ENCODE peak calls at places on chromosome 21, in six cellular contexts. One of them, this sample, is unnamed. For H3K27me3, the result is how much of the 10 kb centered on the place peaks cover.

GRCh38 chr21:26834181-26834945 is 10.8 kb downstream of the ADAMTS1 start:
- DNase-seq in aorta: no peak
- DNase-seq in pancreas: no peak
- DNase-seq in endodermal cell: no peak
- DNase-seq in CD4-positive, alpha-beta T cell: no peak
- DNase-seq in astrocyte: no peak
- DNase-seq in this sample: no peak

GRCh38 chr21:44616591-44616926 is 4.7 kb downstream of the KRTAP10-8 start:
- DNase-seq in aorta: no peak
- DNase-seq in pancreas: no peak
- DNase-seq in endodermal cell: no peak
- DNase-seq in CD4-positive, alpha-beta T cell: no peak
- DNase-seq in astrocyte: no peak
- DNase-seq in this sample: no peak

GRCh38 chr21:44874497-44875331 is 1.2 kb upstream of the PTTG1IP start:
- DNase-seq in aorta: peak
- DNase-seq in pancreas: peak
- DNase-seq in endodermal cell: peak
- DNase-seq in CD4-positive, alpha-beta T cell: no peak
- DNase-seq in astrocyte: no peak
- DNase-seq in this sample: no peak

GRCh38 chr21:45041351-45041805 is 33.0 kb upstream of the ADARB1 start:
- DNase-seq in aorta: peak
- DNase-seq in pancreas: no peak
- DNase-seq in endodermal cell: no peak
- DNase-seq in CD4-positive, alpha-beta T cell: no peak
- DNase-seq in astrocyte: peak
- DNase-seq in this sample: no peak

GRCh38 chr21:29433366-29434059 is 134.8 kb downstream of the BACH1 start:
- DNase-seq in aorta: no peak
- DNase-seq in pancreas: no peak
- DNase-seq in endodermal cell: no peak
- DNase-seq in CD4-positive, alpha-beta T cell: no peak
- DNase-seq in astrocyte: no peak
- DNase-seq in this sample: no peak

GRCh38 chr21:40905251-40905650 is 58.3 kb upstream of the DSCAM start:
- DNase-seq in aorta: no peak
- DNase-seq in pancreas: no peak
- DNase-seq in endodermal cell: no peak
- DNase-seq in CD4-positive, alpha-beta T cell: no peak
- DNase-seq in astrocyte: no peak
- DNase-seq in this sample: no peak

GRCh38 chr21:43768868-43769167 is 7.3 kb downstream of the CSTB start:
- DNase-seq in aorta: no peak
- DNase-seq in pancreas: no peak
- DNase-seq in endodermal cell: peak
- DNase-seq in CD4-positive, alpha-beta T cell: no peak
- DNase-seq in astrocyte: no peak
- DNase-seq in this sample: no peak

GRCh38 chr21:44836666-44837471 is 19.0 kb upstream of the SUMO3 start:
- DNase-seq in aorta: no peak
- DNase-seq in pancreas: no peak
- DNase-seq in endodermal cell: peak
- DNase-seq in CD4-positive, alpha-beta T cell: no peak
- DNase-seq in astrocyte: no peak
- DNase-seq in this sample: no peak

GRCh38 chr21:29300547-29301138 is 1.9 kb downstream of the BACH1 start:
- DNase-seq in aorta: no peak
- DNase-seq in pancreas: no peak
- DNase-seq in endodermal cell: no peak
- DNase-seq in CD4-positive, alpha-beta T cell: no peak
- DNase-seq in astrocyte: peak
- DNase-seq in this sample: no peak

GRCh38 chr21:44800103-44800502 is 1.5 kb downstream of the UBE2G2 start:
- DNase-seq in aorta: no peak
- DNase-seq in pancreas: no peak
- DNase-seq in endodermal cell: peak
- DNase-seq in CD4-positive, alpha-beta T cell: no peak
- DNase-seq in astrocyte: peak
- DNase-seq in this sample: no peak

GRCh38 chr21:39392296-39392695 is 43.4 kb upstream of the HMGN1 start:
- DNase-seq in aorta: no peak
- DNase-seq in pancreas: no peak
- DNase-seq in endodermal cell: no peak
- DNase-seq in CD4-positive, alpha-beta T cell: no peak
- DNase-seq in astrocyte: no peak
- DNase-seq in this sample: no peak

DNA sequence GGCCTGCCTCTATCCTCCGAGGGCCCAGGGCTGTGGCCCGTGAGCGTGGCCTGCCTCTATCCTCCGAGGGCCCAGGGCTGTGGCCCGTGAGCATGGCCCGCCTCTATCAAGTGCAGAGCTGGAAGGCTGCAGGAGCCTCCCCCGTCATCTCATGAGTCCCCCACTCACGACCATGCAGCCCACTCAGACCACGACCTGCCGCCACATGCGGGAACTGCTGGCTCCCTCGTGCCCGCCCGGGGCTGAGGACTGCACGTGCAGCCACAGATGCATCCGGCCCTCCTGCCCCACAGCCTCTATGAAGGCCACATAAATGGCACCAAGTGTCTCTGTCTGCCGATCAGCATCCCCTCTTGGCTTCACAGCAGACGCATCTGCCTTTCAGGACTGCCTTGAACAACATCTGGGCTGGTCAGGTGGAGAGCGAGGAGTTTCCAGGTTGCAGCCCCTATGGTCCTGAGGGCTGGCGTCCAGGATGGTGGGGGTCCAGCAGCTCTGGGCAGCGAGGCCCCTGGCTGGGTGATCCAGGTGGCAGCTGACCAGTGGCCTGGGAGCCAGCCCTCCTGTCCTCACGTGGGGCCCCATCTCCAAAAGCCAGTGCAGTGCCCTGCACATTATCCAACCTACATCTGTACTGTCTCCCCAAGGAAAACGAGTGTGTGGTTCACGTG is 103.3 kb downstream of the PDE9A start:
- DNase-seq in aorta: no peak
- DNase-seq in pancreas: no peak
- DNase-seq in endodermal cell: no peak
- DNase-seq in CD4-positive, alpha-beta T cell: no peak
- DNase-seq in astrocyte: no peak
- DNase-seq in this sample: no peak
- H3K27me3 ChIP-seq in aorta: under half
- H3K27me3 ChIP-seq in pancreas: under half
- H3K27me3 ChIP-seq in endodermal cell: under half
- H3K27me3 ChIP-seq in CD4-positive, alpha-beta T cell: under half
- H3K27me3 ChIP-seq in astrocyte: under half
- H3K27me3 ChIP-seq in this sample: under half

GRCh38 chr21:46138383-46138970 is 16.9 kb downstream of the FTCD start:
- DNase-seq in aorta: no peak
- DNase-seq in pancreas: no peak
- DNase-seq in endodermal cell: no peak
- DNase-seq in CD4-positive, alpha-beta T cell: no peak
- DNase-seq in astrocyte: no peak
- DNase-seq in this sample: no peak

GRCh38 chr21:46135782-46136181 is 19.6 kb downstream of the FTCD start:
- DNase-seq in aorta: no peak
- DNase-seq in pancreas: no peak
- DNase-seq in endodermal cell: no peak
- DNase-seq in CD4-positive, alpha-beta T cell: no peak
- DNase-seq in astrocyte: no peak
- DNase-seq in this sample: no peak

GRCh38 chr21:46139686-46140085 is 15.7 kb downstream of the FTCD start:
- DNase-seq in aorta: no peak
- DNase-seq in pancreas: no peak
- DNase-seq in endodermal cell: no peak
- DNase-seq in CD4-positive, alpha-beta T cell: no peak
- DNase-seq in astrocyte: no peak
- DNase-seq in this sample: no peak

GRCh38 chr21:46137908-46138307 is 17.5 kb downstream of the FTCD start:
- DNase-seq in aorta: no peak
- DNase-seq in pancreas: no peak
- DNase-seq in endodermal cell: no peak
- DNase-seq in CD4-positive, alpha-beta T cell: no peak
- DNase-seq in astrocyte: no peak
- DNase-seq in this sample: no peak

GRCh38 chr21:46136739-46137349 is 18.5 kb downstream of the FTCD start:
- DNase-seq in aorta: no peak
- DNase-seq in pancreas: no peak
- DNase-seq in endodermal cell: no peak
- DNase-seq in CD4-positive, alpha-beta T cell: no peak
- DNase-seq in astrocyte: no peak
- DNase-seq in this sample: no peak
- H3K27me3 ChIP-seq in aorta: under half
- H3K27me3 ChIP-seq in pancreas: under half
- H3K27me3 ChIP-seq in endodermal cell: under half
- H3K27me3 ChIP-seq in CD4-positive, alpha-beta T cell: under half
- H3K27me3 ChIP-seq in astrocyte: under half
- H3K27me3 ChIP-seq in this sample: under half

GRCh38 chr21:15653710-15654109 is 76.1 kb upstream of the USP25 start:
- DNase-seq in aorta: no peak
- DNase-seq in pancreas: no peak
- DNase-seq in endodermal cell: no peak
- DNase-seq in CD4-positive, alpha-beta T cell: no peak
- DNase-seq in astrocyte: no peak
- DNase-seq in this sample: no peak

GRCh38 chr21:15659768-15660423 is 69.9 kb upstream of the USP25 start:
- DNase-seq in aorta: no peak
- DNase-seq in pancreas: no peak
- DNase-seq in endodermal cell: no peak
- DNase-seq in CD4-positive, alpha-beta T cell: no peak
- DNase-seq in astrocyte: no peak
- DNase-seq in this sample: peak

GRCh38 chr21:15651172-15651571 is 78.6 kb upstream of the USP25 start:
- DNase-seq in aorta: no peak
- DNase-seq in pancreas: no peak
- DNase-seq in endodermal cell: no peak
- DNase-seq in CD4-positive, alpha-beta T cell: no peak
- DNase-seq in astrocyte: peak
- DNase-seq in this sample: no peak

GRCh38 chr21:15654171-15654570 is 75.6 kb upstream of the USP25 start:
- DNase-seq in aorta: no peak
- DNase-seq in pancreas: no peak
- DNase-seq in endodermal cell: no peak
- DNase-seq in CD4-positive, alpha-beta T cell: no peak
- DNase-seq in astrocyte: no peak
- DNase-seq in this sample: no peak
- H3K27me3 ChIP-seq in aorta: under half
- H3K27me3 ChIP-seq in pancreas: under half
- H3K27me3 ChIP-seq in endodermal cell: under half
- H3K27me3 ChIP-seq in CD4-positive, alpha-beta T cell: under half
- H3K27me3 ChIP-seq in astrocyte: under half
- H3K27me3 ChIP-seq in this sample: under half

GRCh38 chr21:36708512-36709029 is 9.7 kb downstream of the SIM2 start:
- DNase-seq in aorta: peak
- DNase-seq in pancreas: no peak
- DNase-seq in endodermal cell: no peak
- DNase-seq in CD4-positive, alpha-beta T cell: no peak
- DNase-seq in astrocyte: no peak
- DNase-seq in this sample: no peak

GRCh38 chr21:36706482-36706852 is 7.6 kb downstream of the SIM2 start:
- DNase-seq in aorta: peak
- DNase-seq in pancreas: no peak
- DNase-seq in endodermal cell: peak
- DNase-seq in CD4-positive, alpha-beta T cell: no peak
- DNase-seq in astrocyte: no peak
- DNase-seq in this sample: no peak

GRCh38 chr21:36709030-36709867 is 10.3 kb downstream of the SIM2 start:
- DNase-seq in aorta: peak
- DNase-seq in pancreas: no peak
- DNase-seq in endodermal cell: peak
- DNase-seq in CD4-positive, alpha-beta T cell: no peak
- DNase-seq in astrocyte: no peak
- DNase-seq in this sample: no peak

GRCh38 chr21:36706951-36707762 is 8.2 kb downstream of the SIM2 start:
- DNase-seq in aorta: peak
- DNase-seq in pancreas: no peak
- DNase-seq in endodermal cell: peak
- DNase-seq in CD4-positive, alpha-beta T cell: no peak
- DNase-seq in astrocyte: no peak
- DNase-seq in this sample: no peak

GRCh38 chr21:36707763-36708511 is 9.0 kb downstream of the SIM2 start:
- DNase-seq in aorta: peak
- DNase-seq in pancreas: no peak
- DNase-seq in endodermal cell: peak
- DNase-seq in CD4-positive, alpha-beta T cell: no peak
- DNase-seq in astrocyte: no peak
- DNase-seq in this sample: no peak
- H3K27me3 ChIP-seq in aorta: under half
- H3K27me3 ChIP-seq in pancreas: half or more
- H3K27me3 ChIP-seq in endodermal cell: half or more
- H3K27me3 ChIP-seq in CD4-positive, alpha-beta T cell: half or more
- H3K27me3 ChIP-seq in astrocyte: half or more
- H3K27me3 ChIP-seq in this sample: half or more

DNA sequence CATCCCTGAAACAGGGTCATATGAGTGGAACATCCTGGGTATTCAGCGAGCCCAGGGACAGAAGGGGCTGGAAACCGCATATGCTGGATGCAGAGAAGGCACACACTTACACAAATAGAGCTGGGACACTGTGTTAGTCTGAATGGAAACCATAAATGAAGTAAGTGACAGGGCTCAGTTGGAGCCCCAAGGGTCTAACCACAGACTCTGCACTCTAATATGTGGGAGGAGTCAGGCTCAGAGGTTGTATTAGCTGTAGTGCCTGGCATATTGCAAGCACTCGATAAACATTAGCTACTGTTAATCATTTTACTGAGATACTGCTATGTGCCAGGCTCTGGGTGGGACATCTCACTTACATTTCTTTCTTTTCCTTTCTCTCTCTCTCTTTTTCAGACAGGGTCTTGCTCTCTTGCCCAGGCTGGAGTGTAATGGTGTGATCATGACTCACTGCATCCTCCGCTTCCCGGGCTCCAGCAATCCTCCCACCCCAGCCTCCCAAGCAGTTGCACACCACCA is 6.5 kb upstream of the OLIG1 start:
- DNase-seq in aorta: no peak
- DNase-seq in pancreas: no peak
- DNase-seq in endodermal cell: no peak
- DNase-seq in CD4-positive, alpha-beta T cell: no peak
- DNase-seq in astrocyte: no peak
- DNase-seq in this sample: no peak
- H3K27me3 ChIP-seq in aorta: under half
- H3K27me3 ChIP-seq in pancreas: under half
- H3K27me3 ChIP-seq in endodermal cell: half or more
- H3K27me3 ChIP-seq in CD4-positive, alpha-beta T cell: under half
- H3K27me3 ChIP-seq in astrocyte: half or more
- H3K27me3 ChIP-seq in this sample: under half

GRCh38 chr21:42133131-42133530 is 62.0 kb downstream of the UMODL1 start:
- DNase-seq in aorta: peak
- DNase-seq in pancreas: no peak
- DNase-seq in endodermal cell: no peak
- DNase-seq in CD4-positive, alpha-beta T cell: no peak
- DNase-seq in astrocyte: no peak
- DNase-seq in this sample: no peak
- H3K27me3 ChIP-seq in aorta: under half
- H3K27me3 ChIP-seq in pancreas: under half
- H3K27me3 ChIP-seq in endodermal cell: under half
- H3K27me3 ChIP-seq in CD4-positive, alpha-beta T cell: under half
- H3K27me3 ChIP-seq in astrocyte: under half
- H3K27me3 ChIP-seq in this sample: under half

This sample was measured in kidney epithelial cell.